ENCODE peak calls at places on chromosomes 4 and X, in nine cellular contexts. One of them, this sample, is unnamed.

GRCh38 chrX:102077426-102077825 is 48.1 kb upstream of the TCEAL2 start:
- DNase-seq in kidney: no peak
- DNase-seq in GM23338: no peak
- DNase-seq in cardiac muscle cell: no peak
- DNase-seq in vagina: no peak
- DNase-seq in right atrium auricular region: no peak
- DNase-seq in heart left ventricle: no peak
- DNase-seq in naive thymus-derived CD4-positive, alpha-beta T cell: no peak
- DNase-seq in RWPE2: no peak
- DNase-seq in this sample: no peak

GRCh38 chrX:41912922-41913321 is 10.4 kb downstream of the CASK start:
- DNase-seq in kidney: no peak
- DNase-seq in GM23338: no peak
- DNase-seq in cardiac muscle cell: no peak
- DNase-seq in vagina: no peak
- DNase-seq in right atrium auricular region: no peak
- DNase-seq in heart left ventricle: no peak
- DNase-seq in naive thymus-derived CD4-positive, alpha-beta T cell: no peak
- DNase-seq in RWPE2: no peak
- DNase-seq in this sample: peak

GRCh38 chr4:105605493-105605892 is 53.1 kb downstream of the ARHGEF38 start:
- DNase-seq in kidney: no peak
- DNase-seq in GM23338: no peak
- DNase-seq in cardiac muscle cell: no peak
- DNase-seq in vagina: no peak
- DNase-seq in right atrium auricular region: no peak
- DNase-seq in heart left ventricle: no peak
- DNase-seq in naive thymus-derived CD4-positive, alpha-beta T cell: no peak
- DNase-seq in RWPE2: no peak
- DNase-seq in this sample: no peak

GRCh38 chr4:42632653-42633382 is 24.1 kb downstream of the ATP8A1 start:
- DNase-seq in kidney: no peak
- DNase-seq in GM23338: no peak
- DNase-seq in cardiac muscle cell: no peak
- DNase-seq in vagina: no peak
- DNase-seq in right atrium auricular region: no peak
- DNase-seq in heart left ventricle: no peak
- DNase-seq in naive thymus-derived CD4-positive, alpha-beta T cell: no peak
- DNase-seq in RWPE2: no peak
- DNase-seq in this sample: no peak

GRCh38 chr4:98434816-98435215 is 173.6 kb downstream of the RAP1GDS1 start:
- DNase-seq in kidney: no peak
- DNase-seq in GM23338: no peak
- DNase-seq in cardiac muscle cell: no peak
- DNase-seq in vagina: no peak
- DNase-seq in right atrium auricular region: no peak
- DNase-seq in heart left ventricle: no peak
- DNase-seq in naive thymus-derived CD4-positive, alpha-beta T cell: no peak
- DNase-seq in RWPE2: no peak
- DNase-seq in this sample: no peak

GRCh38 chrX:21487832-21488231 is 113.6 kb downstream of the CNKSR2 start:
- DNase-seq in kidney: no peak
- DNase-seq in GM23338: peak
- DNase-seq in cardiac muscle cell: peak
- DNase-seq in vagina: no peak
- DNase-seq in right atrium auricular region: no peak
- DNase-seq in heart left ventricle: no peak
- DNase-seq in naive thymus-derived CD4-positive, alpha-beta T cell: no peak
- DNase-seq in RWPE2: no peak
- DNase-seq in this sample: peak

GRCh38 chrX:8284131-8284530 is 113.1 kb upstream of the VCX2 start:
- DNase-seq in kidney: no peak
- DNase-seq in GM23338: no peak
- DNase-seq in cardiac muscle cell: no peak
- DNase-seq in vagina: no peak
- DNase-seq in right atrium auricular region: no peak
- DNase-seq in heart left ventricle: no peak
- DNase-seq in naive thymus-derived CD4-positive, alpha-beta T cell: no peak
- DNase-seq in RWPE2: no peak
- DNase-seq in this sample: peak

GRCh38 chrX:71214604-71215334 is 8.3 kb upstream of the GJB1 start:
- DNase-seq in kidney: peak
- DNase-seq in GM23338: no peak
- DNase-seq in cardiac muscle cell: no peak
- DNase-seq in vagina: no peak
- DNase-seq in right atrium auricular region: no peak
- DNase-seq in heart left ventricle: no peak
- DNase-seq in naive thymus-derived CD4-positive, alpha-beta T cell: no peak
- DNase-seq in RWPE2: no peak
- DNase-seq in this sample: no peak

GRCh38 chr4:18981234-18981615 is 959.7 kb upstream of the LCORL start:
- DNase-seq in kidney: no peak
- DNase-seq in GM23338: no peak
- DNase-seq in cardiac muscle cell: no peak
- DNase-seq in vagina: no peak
- DNase-seq in right atrium auricular region: no peak
- DNase-seq in heart left ventricle: no peak
- DNase-seq in naive thymus-derived CD4-positive, alpha-beta T cell: no peak
- DNase-seq in RWPE2: no peak
- DNase-seq in this sample: peak

GRCh38 chrX:149639568-149639967 is 8.0 kb upstream of the TMEM185A start:
- DNase-seq in kidney: no peak
- DNase-seq in GM23338: no peak
- DNase-seq in cardiac muscle cell: no peak
- DNase-seq in vagina: no peak
- DNase-seq in right atrium auricular region: no peak
- DNase-seq in heart left ventricle: no peak
- DNase-seq in naive thymus-derived CD4-positive, alpha-beta T cell: no peak
- DNase-seq in RWPE2: no peak
- DNase-seq in this sample: no peak

GRCh38 chr4:186722856-186723206 is 825 bp downstream of the FAT1 start:
- DNase-seq in kidney: no peak
- DNase-seq in GM23338: no peak
- DNase-seq in cardiac muscle cell: no peak
- DNase-seq in vagina: no peak
- DNase-seq in right atrium auricular region: no peak
- DNase-seq in heart left ventricle: no peak
- DNase-seq in naive thymus-derived CD4-positive, alpha-beta T cell: no peak
- DNase-seq in RWPE2: no peak
- DNase-seq in this sample: no peak

GRCh38 chr4:151518359-151518758 is 109.4 kb downstream of the FHIP1A start:
- DNase-seq in kidney: no peak
- DNase-seq in GM23338: no peak
- DNase-seq in cardiac muscle cell: no peak
- DNase-seq in vagina: no peak
- DNase-seq in right atrium auricular region: no peak
- DNase-seq in heart left ventricle: no peak
- DNase-seq in naive thymus-derived CD4-positive, alpha-beta T cell: no peak
- DNase-seq in RWPE2: no peak
- DNase-seq in this sample: no peak

GRCh38 chr4:154490589-154491340 is 834 bp downstream of the DCHS2 start:
- DNase-seq in kidney: peak
- DNase-seq in GM23338: peak
- DNase-seq in cardiac muscle cell: peak
- DNase-seq in vagina: no peak
- DNase-seq in right atrium auricular region: no peak
- DNase-seq in heart left ventricle: no peak
- DNase-seq in naive thymus-derived CD4-positive, alpha-beta T cell: no peak
- DNase-seq in RWPE2: peak
- DNase-seq in this sample: no peak

GRCh38 chrX:155768036-155768769 is 112.9 kb upstream of the VAMP7 start:
- DNase-seq in kidney: no peak
- DNase-seq in GM23338: no peak
- DNase-seq in cardiac muscle cell: no peak
- DNase-seq in vagina: no peak
- DNase-seq in right atrium auricular region: no peak
- DNase-seq in heart left ventricle: no peak
- DNase-seq in naive thymus-derived CD4-positive, alpha-beta T cell: no peak
- DNase-seq in RWPE2: no peak
- DNase-seq in this sample: peak

GRCh38 chrX:57453901-57454300 is 137.9 kb upstream of the ZXDB start:
- DNase-seq in kidney: no peak
- DNase-seq in GM23338: peak
- DNase-seq in cardiac muscle cell: peak
- DNase-seq in vagina: no peak
- DNase-seq in right atrium auricular region: no peak
- DNase-seq in heart left ventricle: no peak
- DNase-seq in naive thymus-derived CD4-positive, alpha-beta T cell: peak
- DNase-seq in RWPE2: no peak
- DNase-seq in this sample: no peak

GRCh38 chr4:40648742-40649281 is 19.1 kb upstream of the RBM47 start:
- DNase-seq in kidney: no peak
- DNase-seq in GM23338: peak
- DNase-seq in cardiac muscle cell: no peak
- DNase-seq in vagina: no peak
- DNase-seq in right atrium auricular region: no peak
- DNase-seq in heart left ventricle: peak
- DNase-seq in naive thymus-derived CD4-positive, alpha-beta T cell: no peak
- DNase-seq in RWPE2: no peak
- DNase-seq in this sample: no peak

GRCh38 chrX:136708348-136708747 is 60.4 kb downstream of the CD40LG start:
- DNase-seq in kidney: no peak
- DNase-seq in GM23338: no peak
- DNase-seq in cardiac muscle cell: peak
- DNase-seq in vagina: no peak
- DNase-seq in right atrium auricular region: no peak
- DNase-seq in heart left ventricle: no peak
- DNase-seq in naive thymus-derived CD4-positive, alpha-beta T cell: no peak
- DNase-seq in RWPE2: no peak
- DNase-seq in this sample: no peak

GRCh38 chr4:4492161-4492847 is 49.5 kb downstream of the STX18 start:
- DNase-seq in kidney: no peak
- DNase-seq in GM23338: no peak
- DNase-seq in cardiac muscle cell: no peak
- DNase-seq in vagina: no peak
- DNase-seq in right atrium auricular region: no peak
- DNase-seq in heart left ventricle: no peak
- DNase-seq in naive thymus-derived CD4-positive, alpha-beta T cell: no peak
- DNase-seq in RWPE2: no peak
- DNase-seq in this sample: peak
- H3K27ac ChIP-seq in kidney: no peak
- H3K27ac ChIP-seq in GM23338: no peak
- H3K27ac ChIP-seq in cardiac muscle cell: no peak
- H3K27ac ChIP-seq in vagina: peak
- H3K27ac ChIP-seq in right atrium auricular region: no peak
- H3K27ac ChIP-seq in heart left ventricle: no peak
- H3K27ac ChIP-seq in naive thymus-derived CD4-positive, alpha-beta T cell: no peak
- H3K27ac ChIP-seq in RWPE2: no peak
- H3K27ac ChIP-seq in this sample: no peak

GRCh38 chr4:140284449-140284848 is 89.0 kb upstream of the SCOC start:
- DNase-seq in kidney: no peak
- DNase-seq in GM23338: no peak
- DNase-seq in cardiac muscle cell: no peak
- DNase-seq in vagina: no peak
- DNase-seq in right atrium auricular region: no peak
- DNase-seq in heart left ventricle: no peak
- DNase-seq in naive thymus-derived CD4-positive, alpha-beta T cell: no peak
- DNase-seq in RWPE2: no peak
- DNase-seq in this sample: no peak
- H3K27ac ChIP-seq in kidney: no peak
- H3K27ac ChIP-seq in GM23338: no peak
- H3K27ac ChIP-seq in cardiac muscle cell: no peak
- H3K27ac ChIP-seq in vagina: no peak
- H3K27ac ChIP-seq in right atrium auricular region: no peak
- H3K27ac ChIP-seq in heart left ventricle: no peak
- H3K27ac ChIP-seq in naive thymus-derived CD4-positive, alpha-beta T cell: no peak
- H3K27ac ChIP-seq in RWPE2: no peak
- H3K27ac ChIP-seq in this sample: no peak

GRCh38 chr4:137541181-137541580 is 8.9 kb upstream of the PCDH18 start:
- DNase-seq in kidney: no peak
- DNase-seq in GM23338: no peak
- DNase-seq in cardiac muscle cell: no peak
- DNase-seq in vagina: no peak
- DNase-seq in right atrium auricular region: no peak
- DNase-seq in heart left ventricle: no peak
- DNase-seq in naive thymus-derived CD4-positive, alpha-beta T cell: no peak
- DNase-seq in RWPE2: no peak
- DNase-seq in this sample: no peak
- H3K27ac ChIP-seq in kidney: no peak
- H3K27ac ChIP-seq in GM23338: no peak
- H3K27ac ChIP-seq in cardiac muscle cell: no peak
- H3K27ac ChIP-seq in vagina: no peak
- H3K27ac ChIP-seq in right atrium auricular region: no peak
- H3K27ac ChIP-seq in heart left ventricle: no peak
- H3K27ac ChIP-seq in naive thymus-derived CD4-positive, alpha-beta T cell: no peak
- H3K27ac ChIP-seq in RWPE2: no peak
- H3K27ac ChIP-seq in this sample: no peak

GRCh38 chr4:84573335-84573734 is 9.6 kb upstream of the CDS1 start:
- DNase-seq in kidney: no peak
- DNase-seq in GM23338: no peak
- DNase-seq in cardiac muscle cell: no peak
- DNase-seq in vagina: no peak
- DNase-seq in right atrium auricular region: no peak
- DNase-seq in heart left ventricle: no peak
- DNase-seq in naive thymus-derived CD4-positive, alpha-beta T cell: no peak
- DNase-seq in RWPE2: no peak
- DNase-seq in this sample: no peak

GRCh38 chr4:84568496-84568895 is 14.4 kb upstream of the CDS1 start:
- DNase-seq in kidney: no peak
- DNase-seq in GM23338: no peak
- DNase-seq in cardiac muscle cell: no peak
- DNase-seq in vagina: no peak
- DNase-seq in right atrium auricular region: no peak
- DNase-seq in heart left ventricle: no peak
- DNase-seq in naive thymus-derived CD4-positive, alpha-beta T cell: no peak
- DNase-seq in RWPE2: no peak
- DNase-seq in this sample: no peak

GRCh38 chr4:84565951-84566350 is 17.0 kb upstream of the CDS1 start:
- DNase-seq in kidney: no peak
- DNase-seq in GM23338: peak
- DNase-seq in cardiac muscle cell: no peak
- DNase-seq in vagina: no peak
- DNase-seq in right atrium auricular region: no peak
- DNase-seq in heart left ventricle: no peak
- DNase-seq in naive thymus-derived CD4-positive, alpha-beta T cell: no peak
- DNase-seq in RWPE2: no peak
- DNase-seq in this sample: no peak

GRCh38 chr4:84573738-84574720 is 8.9 kb upstream of the CDS1 start:
- DNase-seq in kidney: no peak
- DNase-seq in GM23338: no peak
- DNase-seq in cardiac muscle cell: no peak
- DNase-seq in vagina: no peak
- DNase-seq in right atrium auricular region: no peak
- DNase-seq in heart left ventricle: no peak
- DNase-seq in naive thymus-derived CD4-positive, alpha-beta T cell: no peak
- DNase-seq in RWPE2: no peak
- DNase-seq in this sample: peak

DNA sequence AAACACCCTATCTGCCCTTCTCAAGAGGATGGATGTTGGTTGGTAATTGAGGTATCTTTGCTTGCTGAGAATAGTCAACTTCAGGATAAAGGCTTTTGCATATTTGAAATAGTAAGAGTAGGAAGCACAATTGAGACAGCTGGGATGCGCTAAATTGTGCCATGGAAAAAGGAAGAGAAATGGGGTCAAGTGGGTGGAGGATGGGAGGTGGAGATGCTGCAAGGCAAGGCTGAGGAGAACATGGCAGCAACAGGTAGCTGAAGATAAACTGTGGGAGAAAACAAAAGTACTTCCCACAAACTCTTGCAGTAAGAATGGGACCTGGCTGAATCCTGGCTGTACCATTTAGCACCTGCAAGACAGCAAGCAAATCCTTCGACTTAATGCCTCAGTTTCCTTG is 13.9 kb upstream of the CDS1 start:
- DNase-seq in kidney: no peak
- DNase-seq in GM23338: no peak
- DNase-seq in cardiac muscle cell: no peak
- DNase-seq in vagina: no peak
- DNase-seq in right atrium auricular region: no peak
- DNase-seq in heart left ventricle: no peak
- DNase-seq in naive thymus-derived CD4-positive, alpha-beta T cell: no peak
- DNase-seq in RWPE2: no peak
- DNase-seq in this sample: no peak
- H3K27ac ChIP-seq in kidney: no peak
- H3K27ac ChIP-seq in GM23338: peak
- H3K27ac ChIP-seq in cardiac muscle cell: no peak
- H3K27ac ChIP-seq in vagina: no peak
- H3K27ac ChIP-seq in right atrium auricular region: no peak
- H3K27ac ChIP-seq in heart left ventricle: no peak
- H3K27ac ChIP-seq in naive thymus-derived CD4-positive, alpha-beta T cell: no peak
- H3K27ac ChIP-seq in RWPE2: no peak
- H3K27ac ChIP-seq in this sample: no peak